ENCODE peak calls at places on chromosomes 11 and 22, in eight cellular contexts. X, U, T, Y, V, I, J and L are unnamed samples.

GRCh38 chr11:133900176-133901105 is 55.1 kb upstream of the SPATA19 start:
- DNase-seq in V (peak; percentile 3), U (no peak), Y (no peak), J (no peak), I (no peak), X (no peak), T (peak; percentile 11), L (no peak)

GRCh38 chr11:47510231-47510630 is 42.7 kb downstream of the CELF1 start:
- DNase-seq in U (no peak), V (no peak), T (no peak), X (peak; percentile 82), J (peak; percentile 64), I (no peak), Y (no peak), L (no peak)

GRCh38 chr11:57413681-57414080 is 13.2 kb downstream of the SLC43A3 start:
- DNase-seq in U (no peak), Y (no peak), I (no peak), J (no peak), V (no peak), X (no peak), T (no peak), L (no peak)

GRCh38 chr11:67389477-67389876 is 2.3 kb upstream of the RAD9A start:
- DNase-seq in T (no peak), V (peak; percentile 78), J (no peak), Y (peak; percentile 82), X (no peak), I (no peak), U (no peak), L (no peak)

GRCh38 chr22:21837184-21837979 is 30.1 kb downstream of the MAPK1 start:
- DNase-seq in T (no peak), Y (no peak), X (peak; percentile 85), V (no peak), I (no peak), U (peak; percentile 62), J (peak; percentile 93), L (peak; percentile 28)

GRCh38 chr22:47000256-47000655 is 237.8 kb downstream of the TBC1D22A start:
- DNase-seq in T (no peak), U (no peak), V (no peak), Y (no peak), X (no peak), I (no peak), J (no peak), L (no peak)

GRCh38 chr11:3022982-3023381 is 30.9 kb upstream of the NAP1L4 start:
- DNase-seq in X (peak; percentile 86), Y (no peak), J (peak; percentile 81), T (no peak), V (no peak), I (no peak), U (no peak), L (no peak)

GRCh38 chr11:12884751-12885318 is 124.3 kb upstream of the RASSF10 start:
- DNase-seq in I (no peak), V (no peak), Y (no peak), J (no peak), X (no peak), U (no peak), T (no peak), L (no peak)

GRCh38 chr11:75276696-75277095 is 36.1 kb downstream of the TPBGL start:
- DNase-seq in V (no peak), U (no peak), X (no peak), I (no peak), J (no peak), T (peak; percentile 4), Y (no peak), L (no peak)

GRCh38 chr11:5007561-5007960 is 12.9 kb downstream of the OR51L1 start:
- DNase-seq in Y (no peak), V (no peak), T (no peak), X (peak; percentile 10), U (peak; percentile 9), J (peak; percentile 17), I (no peak), L (no peak)

GRCh38 chr11:5004429-5005274 is 10.0 kb downstream of the OR51L1 start:
- DNase-seq in J (peak; percentile 78), V (peak; percentile 31), Y (peak; percentile 33), X (peak; percentile 62), I (no peak), T (no peak), U (peak; percentile 59), L (peak; percentile 57)
- TF ChIP-seq CTCF in J (peak; percentile 62), V (peak; percentile 41), Y (no peak), X (peak; percentile 63), I (peak; percentile 45), T (peak; percentile 78), U (peak; percentile 65), L (peak; percentile 81)

GRCh38 chr11:65429724-65430405 is 7.3 kb downstream of the NEAT1 start:
- DNase-seq in Y (peak; percentile 79), V (no peak), X (peak; percentile 89), J (peak; percentile 89), T (peak; percentile 67), I (peak; percentile 60), U (no peak), L (no peak)
- H3K4me3 ChIP-seq in Y (no peak overlapping the region), V (no peak overlapping the region), X (peak overlapping the region; percentile 17), J (peak overlapping the region; percentile 88), T (peak overlapping the region; percentile 1), I (peak overlapping the region; percentile 95), U (peak overlapping the region; percentile 66), L (no peak overlapping the region)

DNA sequence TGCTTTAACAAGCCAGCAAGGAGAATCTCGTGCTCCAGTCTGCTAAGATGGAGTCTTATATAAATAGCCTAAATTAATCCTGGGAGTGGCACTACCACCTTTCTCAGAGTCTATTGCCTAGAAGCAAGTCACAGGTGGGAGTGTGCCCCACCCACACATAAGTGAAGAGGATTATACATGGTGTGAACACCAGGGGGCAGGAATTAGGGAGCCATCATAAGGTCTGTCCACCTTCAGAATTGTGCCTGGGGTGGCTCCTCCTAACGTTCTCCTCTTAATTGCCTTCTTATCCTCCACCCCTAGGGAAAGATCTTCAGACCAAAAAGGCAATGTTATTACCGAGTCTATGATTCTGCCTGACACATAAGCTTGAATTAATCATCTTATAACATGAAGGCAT is 276.8 kb upstream of the SESN3 start:
- DNase-seq in Y (no peak), J (peak; percentile 11), X (no peak), U (no peak), I (no peak), V (no peak), T (no peak), L (no peak)
- TF ChIP-seq CTCF in Y (no peak), J (no peak), X (peak; percentile 21), U (peak; percentile 21), I (no peak), V (peak; percentile 23), T (no peak), L (no peak)

GRCh38 chr22:44224166-44224565 is 43.4 kb downstream of the PARVG start:
- DNase-seq in I (no peak), V (no peak), J (peak; percentile 9), T (no peak), X (peak; percentile 23), Y (no peak), U (peak; percentile 12), L (no peak)

GRCh38 chr22:44218071-44218470 is 37.3 kb downstream of the PARVG start:
- DNase-seq in I (no peak), J (no peak), X (no peak), U (no peak), Y (no peak), T (no peak), V (no peak), L (no peak)

GRCh38 chr22:44219101-44219870 is 38.6 kb downstream of the PARVG start:
- DNase-seq in U (no peak), Y (no peak), J (no peak), V (no peak), X (no peak), T (no peak), I (no peak), L (no peak)

GRCh38 chr22:44221710-44222475 is 41.2 kb downstream of the PARVG start:
- DNase-seq in X (no peak), I (no peak), T (no peak), V (no peak), U (no peak), Y (no peak), J (no peak), L (no peak)

DNA sequence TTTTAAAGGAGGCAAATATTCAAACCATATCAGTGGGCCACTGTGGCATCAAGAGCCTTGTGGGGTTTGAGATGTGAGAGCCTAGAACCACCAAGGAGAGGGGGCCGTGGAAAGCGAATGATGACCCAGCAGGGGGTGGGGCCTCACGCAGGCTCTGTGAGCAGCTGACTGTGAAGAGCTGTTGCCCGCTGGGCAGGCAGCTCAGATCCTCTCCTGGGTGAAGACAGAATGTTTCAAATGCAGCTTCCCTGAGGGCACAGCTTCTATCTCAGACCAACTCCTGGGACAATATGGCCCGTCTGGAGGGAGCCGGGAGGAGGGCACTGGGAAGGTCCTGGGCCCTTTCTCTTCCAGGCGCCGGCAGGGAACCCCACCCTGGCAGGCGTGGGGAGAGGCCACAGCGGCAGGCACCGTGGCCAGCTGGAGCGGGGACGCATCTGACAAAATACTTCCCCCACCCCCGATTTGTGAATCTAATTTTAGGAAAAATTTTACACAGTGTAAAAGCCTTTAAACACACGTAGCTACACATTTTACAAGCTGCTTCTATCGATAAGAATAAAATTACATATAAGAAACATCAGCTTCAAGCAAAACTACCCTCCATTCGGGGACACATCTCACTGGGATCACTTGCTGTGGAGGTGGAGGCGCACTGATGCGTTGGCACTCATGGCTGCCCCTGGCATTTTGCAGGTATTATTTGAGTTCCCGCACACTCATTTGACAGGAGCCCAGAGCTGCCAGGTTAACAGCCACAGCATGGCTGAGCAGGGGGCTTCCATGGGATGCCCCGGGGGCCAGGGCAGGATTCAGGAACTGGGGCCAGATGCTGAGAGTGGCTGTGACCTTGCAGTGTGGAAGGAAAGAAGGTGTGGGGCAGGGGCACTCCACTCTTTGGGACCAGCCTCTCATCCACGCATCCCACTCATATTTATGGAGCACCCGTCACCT is 40.3 kb downstream of the PARVG start:
- DNase-seq in I (no peak), V (no peak), X (no peak), U (no peak), J (no peak), Y (no peak), T (no peak), L (no peak)
- H3K4me3 ChIP-seq in I (no peak overlapping the region), V (no peak overlapping the region), X (no peak overlapping the region), U (no peak overlapping the region), J (no peak overlapping the region), Y (no peak overlapping the region), T (no peak overlapping the region), L (no peak overlapping the region)